ENCODE peak calls at places on chromosomes 16 and 17, in five cellular contexts. K is NCI-H69, X is AG08396, U is skeletal muscle cell, L is substantia nigra. W is an unnamed sample.
A peak's percentile ranks its signal among the peaks of the same experiment; 100 is the strongest.

GRCh38 chr17:44199553-44200477 is at the start of gene ATXN7L3:
- DNase-seq in K (peak; percentile 99), X (peak; percentile 99), U (peak; percentile 93), L (peak; percentile 96), W (peak; percentile 100)

GRCh38 chr16:22191966-22192260 is 14.2 kb upstream of the EEF2K start:
- DNase-seq in K (peak; percentile 60), X (no peak), U (no peak), L (no peak), W (peak; percentile 49)

GRCh38 chr17:28193241-28193640 is 125.8 kb upstream of the TMEM97 start:
- DNase-seq in K (peak; percentile 38), X (no peak), U (no peak), L (peak; percentile 11), W (peak; percentile 20)

GRCh38 chr17:75271233-75271954 is 363 bp upstream of the MIF4GD start:
- DNase-seq in K (peak; percentile 94), X (peak; percentile 98), U (no peak), L (peak; percentile 62), W (peak; percentile 93)

GRCh38 chr16:81095653-81095952 is 592 bp downstream of the GCSH start:
- DNase-seq in K (no peak), X (no peak), U (no peak), L (no peak), W (no peak)

GRCh38 chr16:29007865-29008593 is 23.2 kb downstream of the LAT start:
- DNase-seq in K (no peak), X (peak; percentile 57), U (no peak), L (no peak), W (peak; percentile 9)

GRCh38 chr16:67019171-67019570 is 9.8 kb upstream of the CBFB start:
- DNase-seq in K (no peak), X (no peak), U (no peak), L (no peak), W (no peak)

GRCh38 chr17:29930399-29931010 is 477 bp upstream of the SSH2 start:
- DNase-seq in K (peak; percentile 76), X (peak; percentile 10), U (no peak), L (no peak), W (peak; percentile 81)

GRCh38 chr16:20620003-20620402 is 43.8 kb upstream of the ACSM2B start:
- DNase-seq in K (no peak), X (no peak), U (no peak), L (no peak), W (no peak)

GRCh38 chr17:43114101-43114691 is 11.0 kb downstream of the BRCA1 start:
- DNase-seq in K (no peak), X (no peak), U (no peak), L (no peak), W (no peak)

GRCh38 chr17:66689192-66689591 is 145.7 kb upstream of the CACNG5 start:
- DNase-seq in K (peak; percentile 39), X (no peak), U (no peak), L (no peak), W (no peak)

GRCh38 chr16:86970726-86971125 is 346.5 kb downstream of the C16orf95 start:
- DNase-seq in K (no peak), X (no peak), U (no peak), L (no peak), W (no peak)

GRCh38 chr16:1059310-1059709 is 13.2 kb upstream of the SSTR5 start:
- DNase-seq in K (no peak), X (no peak), U (no peak), L (no peak), W (no peak)

GRCh38 chr16:86031141-86031678 is 132.2 kb downstream of the IRF8 start:
- DNase-seq in K (no peak), X (no peak), U (no peak), L (no peak), W (no peak)

GRCh38 chr17:30346211-30346831 is 12.5 kb upstream of the TMIGD1 start:
- DNase-seq in K (no peak), X (no peak), U (no peak), L (no peak), W (no peak)

GRCh38 chr16:29114476-29115012 is 129.7 kb downstream of the LAT start:
- DNase-seq in K (no peak), X (no peak), U (no peak), L (no peak), W (no peak)

GRCh38 chr16:78437352-78437968 is 338.0 kb downstream of the WWOX start:
- DNase-seq in K (no peak), X (peak; percentile 8), U (no peak), L (peak; percentile 14), W (peak; percentile 55)

GRCh38 chr16:21590791-21591190 is 8.6 kb upstream of the METTL9 start:
- DNase-seq in K (no peak), X (no peak), U (no peak), L (no peak), W (no peak)

GRCh38 chr17:4519361-4519788 is 20.7 kb downstream of the SPNS2 start:
- DNase-seq in K (no peak), X (no peak), U (no peak), L (no peak), W (no peak)

GRCh38 chr16:4360538-4361021 is 9.5 kb upstream of the PAM16 start:
- DNase-seq in K (peak; percentile 53), X (no peak), U (no peak), L (no peak), W (peak; percentile 41)

GRCh38 chr17:80408872-80409271 is 6.1 kb upstream of the ENDOV start:
- DNase-seq in K (no peak), X (no peak), U (no peak), L (no peak), W (no peak)

GRCh38 chr16:29745126-29745852 is 501 bp downstream of the C16orf54 start:
- DNase-seq in K (no peak), X (no peak), U (no peak), L (no peak), W (no peak)

GRCh38 chr16:12260647-12261262 is 284.2 kb downstream of the SNX29 start:
- DNase-seq in K (peak; percentile 89), X (peak; percentile 69), U (no peak), L (no peak), W (no peak)